ENCODE peak calls at places on chromosomes 6 and 20, in eight cellular contexts. One of them, this sample, is unnamed.

GRCh38 chr6:140208286-140208685 is 833.8 kb upstream of the CITED2 start:
- DNase-seq in stomach: no peak
- DNase-seq in tibial nerve: no peak
- DNase-seq in A549: no peak
- DNase-seq in ovary: no peak
- DNase-seq in HepG2: no peak
- DNase-seq in SK-N-SH: no peak
- DNase-seq in transverse colon: no peak
- DNase-seq in this sample: no peak

GRCh38 chr20:37911838-37912273 is 8.9 kb downstream of the VSTM2L start:
- DNase-seq in stomach: no peak
- DNase-seq in tibial nerve: no peak
- DNase-seq in A549: peak; percentile 19
- DNase-seq in ovary: no peak
- DNase-seq in HepG2: no peak
- DNase-seq in SK-N-SH: peak; percentile 80
- DNase-seq in transverse colon: peak; percentile 30
- DNase-seq in this sample: no peak

GRCh38 chr6:1382883-1383728 is 6.3 kb upstream of the FOXF2 start:
- DNase-seq in stomach: no peak
- DNase-seq in tibial nerve: no peak
- DNase-seq in A549: no peak
- DNase-seq in ovary: no peak
- DNase-seq in HepG2: no peak
- DNase-seq in SK-N-SH: no peak
- DNase-seq in transverse colon: no peak
- DNase-seq in this sample: no peak

GRCh38 chr6:120410586-120410985 is 923.7 kb downstream of the TBC1D32 start:
- DNase-seq in stomach: no peak
- DNase-seq in tibial nerve: no peak
- DNase-seq in A549: no peak
- DNase-seq in ovary: no peak
- DNase-seq in HepG2: no peak
- DNase-seq in SK-N-SH: no peak
- DNase-seq in transverse colon: no peak
- DNase-seq in this sample: no peak

GRCh38 chr6:167798453-167798852 is 28.3 kb upstream of the AFDN start:
- DNase-seq in stomach: no peak
- DNase-seq in tibial nerve: no peak
- DNase-seq in A549: no peak
- DNase-seq in ovary: no peak
- DNase-seq in HepG2: no peak
- DNase-seq in SK-N-SH: no peak
- DNase-seq in transverse colon: no peak
- DNase-seq in this sample: no peak

GRCh38 chr20:23061713-23062561 is 12.5 kb upstream of the THBD start:
- DNase-seq in stomach: no peak
- DNase-seq in tibial nerve: no peak
- DNase-seq in A549: peak; percentile 75
- DNase-seq in ovary: peak; percentile 60
- DNase-seq in HepG2: peak; percentile 29
- DNase-seq in SK-N-SH: no peak
- DNase-seq in transverse colon: peak; percentile 17
- DNase-seq in this sample: peak; percentile 34

GRCh38 chr6:85079761-85080160 is 315.4 kb upstream of the TBX18 start:
- DNase-seq in stomach: no peak
- DNase-seq in tibial nerve: no peak
- DNase-seq in A549: no peak
- DNase-seq in ovary: no peak
- DNase-seq in HepG2: no peak
- DNase-seq in SK-N-SH: no peak
- DNase-seq in transverse colon: no peak
- DNase-seq in this sample: no peak

GRCh38 chr6:163260111-163260895 is 154.2 kb upstream of the QKI start:
- DNase-seq in stomach: no peak
- DNase-seq in tibial nerve: no peak
- DNase-seq in A549: no peak
- DNase-seq in ovary: no peak
- DNase-seq in HepG2: no peak
- DNase-seq in SK-N-SH: no peak
- DNase-seq in transverse colon: no peak
- DNase-seq in this sample: peak; percentile 47

GRCh38 chr6:27812805-27813626 is 99.2 kb downstream of the OR2B2 start:
- DNase-seq in stomach: no peak
- DNase-seq in tibial nerve: no peak
- DNase-seq in A549: no peak
- DNase-seq in ovary: no peak
- DNase-seq in HepG2: no peak
- DNase-seq in SK-N-SH: no peak
- DNase-seq in transverse colon: no peak
- DNase-seq in this sample: no peak

DNA sequence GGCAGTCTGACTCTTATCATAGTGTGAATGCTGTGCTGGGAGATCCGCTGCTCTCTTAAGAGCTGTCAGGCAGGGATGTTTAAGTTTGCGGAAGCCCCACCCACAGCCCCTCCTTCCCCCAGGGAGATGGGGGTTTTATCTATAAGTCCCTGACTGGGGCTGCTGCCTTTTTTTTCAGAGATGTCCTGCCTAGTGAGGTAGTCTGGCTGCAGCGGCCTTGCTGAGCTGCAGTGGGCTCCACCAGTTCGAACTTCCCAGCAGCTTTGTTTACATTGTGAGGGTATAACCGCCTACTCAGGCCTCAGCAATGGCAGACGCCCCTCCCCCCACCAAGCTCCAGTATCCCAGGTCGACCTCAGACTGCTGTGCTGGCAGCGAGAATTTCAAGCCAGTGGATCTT is 75.7 kb upstream of the UST start:
- DNase-seq in stomach: no peak
- DNase-seq in tibial nerve: no peak
- DNase-seq in A549: no peak
- DNase-seq in ovary: no peak
- DNase-seq in HepG2: no peak
- DNase-seq in SK-N-SH: no peak
- DNase-seq in transverse colon: no peak
- DNase-seq in this sample: peak; percentile 6
- H3K9me3 ChIP-seq in stomach: peaks cover 49% of the 10 kb centered on the region
- H3K9me3 ChIP-seq in tibial nerve: peaks cover 12% of the 10 kb centered on the region
- H3K9me3 ChIP-seq in A549: peaks cover 8% of the 10 kb centered on the region
- H3K9me3 ChIP-seq in ovary: no peaks in the 10 kb centered on the region
- H3K9me3 ChIP-seq in HepG2: peaks cover 53% of the 10 kb centered on the region
- H3K9me3 ChIP-seq in SK-N-SH: no peaks in the 10 kb centered on the region
- H3K9me3 ChIP-seq in transverse colon: peaks cover 10% of the 10 kb centered on the region
- H3K9me3 ChIP-seq in this sample: peaks cover 14% of the 10 kb centered on the region

DNA sequence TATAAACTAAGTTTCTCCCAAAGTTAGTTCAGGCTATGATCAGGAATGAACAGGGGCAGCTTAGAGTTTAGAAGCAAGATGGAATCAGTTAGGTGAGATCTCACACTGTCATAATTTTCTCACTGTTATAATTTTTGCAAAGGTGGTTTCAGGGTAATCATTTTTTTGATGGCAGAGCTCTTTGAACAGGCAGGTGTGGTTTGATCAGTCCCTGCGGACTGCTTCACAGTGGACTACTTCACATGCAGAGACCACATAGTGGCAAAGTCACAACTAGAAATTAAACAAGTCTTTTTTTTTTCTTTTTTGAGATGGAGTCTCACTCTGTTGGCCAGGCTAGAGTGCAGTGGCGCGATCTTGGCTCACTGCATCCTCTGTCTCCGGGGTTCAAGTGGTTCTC is 6.8 kb downstream of the MAS1 start:
- DNase-seq in stomach: no peak
- DNase-seq in tibial nerve: no peak
- DNase-seq in A549: no peak
- DNase-seq in ovary: no peak
- DNase-seq in HepG2: no peak
- DNase-seq in SK-N-SH: no peak
- DNase-seq in transverse colon: no peak
- DNase-seq in this sample: no peak
- H3K4me1 ChIP-seq in stomach: peaks cover 3% of the 10 kb centered on the region
- H3K4me1 ChIP-seq in tibial nerve: no peaks in the 10 kb centered on the region
- H3K4me1 ChIP-seq in A549: peaks cover 22% of the 10 kb centered on the region
- H3K4me1 ChIP-seq in ovary: peaks cover 1% of the 10 kb centered on the region
- H3K4me1 ChIP-seq in HepG2: no peaks in the 10 kb centered on the region
- H3K4me1 ChIP-seq in SK-N-SH: no peaks in the 10 kb centered on the region
- H3K4me1 ChIP-seq in transverse colon: no peaks in the 10 kb centered on the region
- H3K4me1 ChIP-seq in this sample: no peaks in the 10 kb centered on the region

GRCh38 chr6:34249469-34250370 is 914 bp upstream of the SMIM29 start:
- DNase-seq in stomach: no peak
- DNase-seq in tibial nerve: no peak
- DNase-seq in A549: no peak
- DNase-seq in ovary: no peak
- DNase-seq in HepG2: no peak
- DNase-seq in SK-N-SH: no peak
- DNase-seq in transverse colon: no peak
- DNase-seq in this sample: no peak
- TF ChIP-seq EP300 in stomach: no peak
- TF ChIP-seq EP300 in tibial nerve: no peak
- TF ChIP-seq EP300 in A549: no peak
- TF ChIP-seq EP300 in ovary: no peak
- TF ChIP-seq EP300 in HepG2: no peak
- TF ChIP-seq EP300 in SK-N-SH: no peak
- TF ChIP-seq EP300 in transverse colon: no peak
- TF ChIP-seq EP300 in this sample: no peak

GRCh38 chr6:308768-309167 is 16.5 kb downstream of the DUSP22 start:
- DNase-seq in stomach: no peak
- DNase-seq in tibial nerve: no peak
- DNase-seq in A549: no peak
- DNase-seq in ovary: no peak
- DNase-seq in HepG2: no peak
- DNase-seq in SK-N-SH: no peak
- DNase-seq in transverse colon: no peak
- DNase-seq in this sample: peak; percentile 46

GRCh38 chr6:307065-307814 is 15.0 kb downstream of the DUSP22 start:
- DNase-seq in stomach: no peak
- DNase-seq in tibial nerve: no peak
- DNase-seq in A549: no peak
- DNase-seq in ovary: no peak
- DNase-seq in HepG2: no peak
- DNase-seq in SK-N-SH: no peak
- DNase-seq in transverse colon: no peak
- DNase-seq in this sample: peak; percentile 31

GRCh38 chr6:307874-308273 is 15.6 kb downstream of the DUSP22 start:
- DNase-seq in stomach: no peak
- DNase-seq in tibial nerve: no peak
- DNase-seq in A549: no peak
- DNase-seq in ovary: no peak
- DNase-seq in HepG2: no peak
- DNase-seq in SK-N-SH: no peak
- DNase-seq in transverse colon: no peak
- DNase-seq in this sample: peak; percentile 85

GRCh38 chr6:309947-310346 is 17.7 kb downstream of the DUSP22 start:
- DNase-seq in stomach: no peak
- DNase-seq in tibial nerve: no peak
- DNase-seq in A549: no peak
- DNase-seq in ovary: no peak
- DNase-seq in HepG2: no peak
- DNase-seq in SK-N-SH: no peak
- DNase-seq in transverse colon: no peak
- DNase-seq in this sample: peak; percentile 38

GRCh38 chr6:308307-308706 is 16.0 kb downstream of the DUSP22 start:
- DNase-seq in stomach: no peak
- DNase-seq in tibial nerve: no peak
- DNase-seq in A549: no peak
- DNase-seq in ovary: no peak
- DNase-seq in HepG2: no peak
- DNase-seq in SK-N-SH: no peak
- DNase-seq in transverse colon: no peak
- DNase-seq in this sample: peak; percentile 51
- H3K9me3 ChIP-seq in stomach: no peaks in the 10 kb centered on the region
- H3K9me3 ChIP-seq in tibial nerve: no peaks in the 10 kb centered on the region
- H3K9me3 ChIP-seq in A549: no peaks in the 10 kb centered on the region
- H3K9me3 ChIP-seq in ovary: no peaks in the 10 kb centered on the region
- H3K9me3 ChIP-seq in HepG2: no peaks in the 10 kb centered on the region
- H3K9me3 ChIP-seq in SK-N-SH: no peaks in the 10 kb centered on the region
- H3K9me3 ChIP-seq in transverse colon: no peaks in the 10 kb centered on the region
- H3K9me3 ChIP-seq in this sample: no peaks in the 10 kb centered on the region

DNA sequence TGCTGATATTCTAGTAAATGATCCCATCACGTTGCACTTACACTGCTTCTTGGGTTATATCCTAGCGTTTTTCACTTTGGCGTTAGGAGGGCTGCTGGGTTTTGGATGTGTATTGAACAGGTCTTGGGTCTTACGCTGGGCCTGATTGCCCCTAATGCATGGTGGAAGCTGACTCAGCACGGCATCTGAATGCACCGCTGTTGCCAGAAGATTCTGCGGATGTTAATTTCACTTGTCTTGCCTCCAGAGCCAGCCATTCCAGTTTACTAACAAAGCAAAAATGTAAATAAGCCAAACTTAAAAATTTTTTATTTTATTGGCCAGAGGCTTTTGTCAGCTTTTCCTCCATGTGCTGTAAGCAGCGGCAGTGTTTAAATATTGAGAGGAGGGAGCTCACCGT is 233.5 kb downstream of the TMEM242 start:
- DNase-seq in stomach: no peak
- DNase-seq in tibial nerve: no peak
- DNase-seq in A549: no peak
- DNase-seq in ovary: no peak
- DNase-seq in HepG2: no peak
- DNase-seq in SK-N-SH: no peak
- DNase-seq in transverse colon: no peak
- DNase-seq in this sample: no peak
- H3K4me1 ChIP-seq in stomach: peaks cover 5% of the 10 kb centered on the region
- H3K4me1 ChIP-seq in tibial nerve: no peaks in the 10 kb centered on the region
- H3K4me1 ChIP-seq in A549: no peaks in the 10 kb centered on the region
- H3K4me1 ChIP-seq in ovary: peaks cover 14% of the 10 kb centered on the region
- H3K4me1 ChIP-seq in HepG2: peaks cover 12% of the 10 kb centered on the region
- H3K4me1 ChIP-seq in SK-N-SH: peaks cover 17% of the 10 kb centered on the region
- H3K4me1 ChIP-seq in transverse colon: no peaks in the 10 kb centered on the region
- H3K4me1 ChIP-seq in this sample: peaks cover 15% of the 10 kb centered on the region

GRCh38 chr6:159106627-159107241 is 61.9 kb upstream of the TAGAP start:
- DNase-seq in stomach: peak; percentile 92
- DNase-seq in tibial nerve: no peak
- DNase-seq in A549: peak; percentile 59
- DNase-seq in ovary: no peak
- DNase-seq in HepG2: peak; percentile 33
- DNase-seq in SK-N-SH: no peak
- DNase-seq in transverse colon: peak; percentile 83
- DNase-seq in this sample: peak; percentile 77

GRCh38 chr6:159103396-159104162 is 58.8 kb upstream of the TAGAP start:
- DNase-seq in stomach: no peak
- DNase-seq in tibial nerve: no peak
- DNase-seq in A549: no peak
- DNase-seq in ovary: no peak
- DNase-seq in HepG2: no peak
- DNase-seq in SK-N-SH: no peak
- DNase-seq in transverse colon: no peak
- DNase-seq in this sample: no peak

GRCh38 chr6:159104163-159104885 is 59.5 kb upstream of the TAGAP start:
- DNase-seq in stomach: peak; percentile 76
- DNase-seq in tibial nerve: no peak
- DNase-seq in A549: peak; percentile 30
- DNase-seq in ovary: peak; percentile 45
- DNase-seq in HepG2: peak; percentile 23
- DNase-seq in SK-N-SH: peak; percentile 86
- DNase-seq in transverse colon: peak; percentile 76
- DNase-seq in this sample: peak; percentile 80

GRCh38 chr6:159105716-159106115 is 60.9 kb upstream of the TAGAP start:
- DNase-seq in stomach: no peak
- DNase-seq in tibial nerve: no peak
- DNase-seq in A549: no peak
- DNase-seq in ovary: no peak
- DNase-seq in HepG2: no peak
- DNase-seq in SK-N-SH: no peak
- DNase-seq in transverse colon: no peak
- DNase-seq in this sample: no peak

GRCh38 chr6:159104931-159105330 is 60.1 kb upstream of the TAGAP start:
- DNase-seq in stomach: no peak
- DNase-seq in tibial nerve: no peak
- DNase-seq in A549: no peak
- DNase-seq in ovary: no peak
- DNase-seq in HepG2: no peak
- DNase-seq in SK-N-SH: no peak
- DNase-seq in transverse colon: peak; percentile 40
- DNase-seq in this sample: no peak
- TF ChIP-seq EP300 in stomach: no peak
- TF ChIP-seq EP300 in tibial nerve: no peak
- TF ChIP-seq EP300 in A549: no peak
- TF ChIP-seq EP300 in ovary: no peak
- TF ChIP-seq EP300 in HepG2: no peak
- TF ChIP-seq EP300 in SK-N-SH: no peak
- TF ChIP-seq EP300 in transverse colon: no peak
- TF ChIP-seq EP300 in this sample: no peak